ENCODE peak calls at places on chromosomes 7 and 10, in nine cellular contexts. O, E, H, I, N, K, Y, W and Z are unnamed samples.

GRCh38 chr7:16431646-16432424 is 10.5 kb upstream of the CRPPA start:
- DNase-seq in O (no peak), E (no peak), H (peak), I (no peak), N (peak), K (peak), Y (no peak), W (no peak), Z (peak)

GRCh38 chr7:1956141-1956540 is 276.6 kb downstream of the MAD1L1 start:
- DNase-seq in O (no peak), E (no peak), H (no peak), I (no peak), N (no peak), K (no peak), Y (no peak), W (no peak), Z (no peak)

GRCh38 chr10:60846173-60846572 is 67.9 kb downstream of the CDK1 start:
- DNase-seq in O (no peak), E (no peak), H (no peak), I (no peak), N (no peak), K (peak), Y (no peak), W (no peak), Z (peak)

GRCh38 chr10:50552308-50552707 is 71.4 kb downstream of the SGMS1 start:
- DNase-seq in O (no peak), E (no peak), H (no peak), I (peak), N (no peak), K (peak), Y (peak), W (no peak), Z (no peak)

GRCh38 chr10:93752761-93753160 is 5.0 kb upstream of the LGI1 start:
- DNase-seq in O (no peak), E (no peak), H (no peak), I (no peak), N (no peak), K (peak), Y (peak), W (no peak), Z (no peak)

GRCh38 chr10:86103391-86104101 is 263.0 kb downstream of the GRID1 start:
- DNase-seq in O (no peak), E (no peak), H (no peak), I (no peak), N (no peak), K (no peak), Y (no peak), W (peak), Z (no peak)

GRCh38 chr7:69640925-69641594 is 42.8 kb downstream of the AUTS2 start:
- DNase-seq in O (no peak), E (no peak), H (no peak), I (no peak), N (no peak), K (no peak), Y (no peak), W (no peak), Z (no peak)

GRCh38 chr10:102775973-102776669 is 32.4 kb downstream of the WBP1L start:
- DNase-seq in O (no peak), E (peak), H (peak), I (peak), N (peak), K (peak), Y (no peak), W (peak), Z (no peak)

GRCh38 chr7:142867097-142867378 is 12.2 kb downstream of the EPHB6 start:
- DNase-seq in O (no peak), E (no peak), H (no peak), I (no peak), N (no peak), K (no peak), Y (no peak), W (no peak), Z (no peak)

GRCh38 chr7:124059375-124059774 is 26.5 kb upstream of the TMEM229A start:
- DNase-seq in O (no peak), E (no peak), H (no peak), I (no peak), N (no peak), K (no peak), Y (no peak), W (no peak), Z (no peak)

GRCh38 chr10:24691113-24691512 is 32.6 kb downstream of the ARHGAP21 start:
- DNase-seq in O (no peak), E (peak), H (no peak), I (no peak), N (no peak), K (peak), Y (no peak), W (no peak), Z (no peak)

GRCh38 chr10:110918633-110919348 is at the start of gene BBIP1:
- DNase-seq in O (peak), E (no peak), H (no peak), I (peak), N (no peak), K (peak), Y (peak), W (peak), Z (no peak)

GRCh38 chr7:128056901-128057300 is 25.7 kb upstream of the LRRC4 start:
- DNase-seq in O (no peak), E (no peak), H (no peak), I (peak), N (no peak), K (peak), Y (peak), W (no peak), Z (no peak)

GRCh38 chr10:116026315-116026714 is 246.7 kb downstream of the GFRA1 start:
- DNase-seq in O (no peak), E (no peak), H (no peak), I (no peak), N (no peak), K (no peak), Y (no peak), W (no peak), Z (no peak)
- TF ChIP-seq CTCF in O (peak), E (no peak), H (peak), I (no peak), N (no peak), K (no peak), Y (no peak), W (no peak), Z (no peak)

GRCh38 chr10:59181668-59182067 is 5.2 kb downstream of the PHYHIPL start:
- DNase-seq in O (peak), E (no peak), H (peak), I (peak), N (no peak), K (peak), Y (peak), W (no peak), Z (peak)
- TF ChIP-seq CTCF in O (peak), E (peak), H (peak), I (peak), N (no peak), K (peak), Y (peak), W (no peak), Z (peak)

GRCh38 chr7:87316846-87317545 is 28.5 kb upstream of the CROT start:
- DNase-seq in O (peak), E (no peak), H (no peak), I (peak), N (no peak), K (peak), Y (peak), W (no peak), Z (no peak)

GRCh38 chr7:87316097-87316700 is 29.3 kb upstream of the CROT start:
- DNase-seq in O (no peak), E (no peak), H (no peak), I (no peak), N (no peak), K (no peak), Y (no peak), W (no peak), Z (no peak)

GRCh38 chr7:87317691-87318245 is 27.7 kb upstream of the CROT start:
- DNase-seq in O (no peak), E (no peak), H (no peak), I (no peak), N (no peak), K (no peak), Y (no peak), W (no peak), Z (no peak)

DNA sequence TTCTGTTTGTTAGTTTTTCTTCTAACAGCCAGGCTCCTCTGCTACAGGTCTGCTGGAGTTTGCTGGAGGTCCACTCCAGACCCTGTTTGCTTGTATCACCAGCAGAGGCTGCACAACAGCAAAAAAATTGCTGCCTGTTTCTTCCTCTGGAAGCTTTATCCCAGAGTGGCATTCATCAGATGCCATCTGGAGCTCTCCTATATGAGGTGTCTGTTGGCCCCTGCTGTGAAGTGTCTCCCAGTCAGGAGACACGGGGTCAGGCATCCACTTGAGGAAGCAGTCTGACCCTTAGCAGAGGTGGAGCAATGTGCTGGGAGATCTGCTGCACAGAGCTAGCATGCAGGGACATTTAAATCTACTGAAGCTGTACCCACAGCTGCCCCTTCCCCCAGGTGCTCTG is 26.7 kb upstream of the CROT start:
- DNase-seq in O (no peak), E (no peak), H (no peak), I (no peak), N (no peak), K (peak), Y (no peak), W (no peak), Z (no peak)
- TF ChIP-seq CTCF in O (peak), E (no peak), H (no peak), I (no peak), N (no peak), K (peak), Y (no peak), W (no peak), Z (no peak)

DNA sequence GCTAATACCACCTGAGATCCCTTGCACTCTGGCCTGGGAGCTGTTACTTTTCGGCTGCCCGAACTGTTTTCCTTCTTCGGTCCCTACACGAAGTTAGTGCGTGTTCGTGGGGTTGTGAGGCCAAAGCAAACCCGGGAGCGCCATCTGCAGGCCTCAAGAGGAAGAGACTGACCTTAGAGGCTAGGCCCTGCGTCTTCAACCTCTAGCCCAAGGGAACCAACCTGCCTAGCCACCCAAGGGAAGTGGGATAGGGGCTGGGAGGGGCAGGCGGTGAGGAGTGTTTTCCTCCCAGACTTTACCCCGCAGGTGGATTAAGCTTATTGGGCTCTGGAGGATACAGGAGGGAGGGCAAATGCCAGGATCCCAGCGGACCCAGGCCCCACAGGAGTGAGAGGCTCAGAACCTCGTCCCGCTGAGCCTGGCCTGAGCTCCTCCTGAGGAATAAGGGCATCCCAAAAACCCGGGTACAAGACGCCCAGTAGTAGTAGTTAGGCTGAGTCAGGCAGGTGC is 1.7 kb upstream of the PAX2 start:
- DNase-seq in O (no peak), E (no peak), H (no peak), I (no peak), N (peak), K (peak), Y (no peak), W (no peak), Z (no peak)
- TF ChIP-seq CTCF in O (peak), E (peak), H (peak), I (peak), N (no peak), K (peak), Y (peak), W (peak), Z (peak)

GRCh38 chr7:31053986-31054385 is 1.9 kb downstream of the ADCYAP1R1 start:
- DNase-seq in O (no peak), E (no peak), H (no peak), I (no peak), N (no peak), K (no peak), Y (no peak), W (no peak), Z (no peak)
- TF ChIP-seq CTCF in O (no peak), E (no peak), H (no peak), I (no peak), N (no peak), K (no peak), Y (no peak), W (no peak), Z (no peak)

DNA sequence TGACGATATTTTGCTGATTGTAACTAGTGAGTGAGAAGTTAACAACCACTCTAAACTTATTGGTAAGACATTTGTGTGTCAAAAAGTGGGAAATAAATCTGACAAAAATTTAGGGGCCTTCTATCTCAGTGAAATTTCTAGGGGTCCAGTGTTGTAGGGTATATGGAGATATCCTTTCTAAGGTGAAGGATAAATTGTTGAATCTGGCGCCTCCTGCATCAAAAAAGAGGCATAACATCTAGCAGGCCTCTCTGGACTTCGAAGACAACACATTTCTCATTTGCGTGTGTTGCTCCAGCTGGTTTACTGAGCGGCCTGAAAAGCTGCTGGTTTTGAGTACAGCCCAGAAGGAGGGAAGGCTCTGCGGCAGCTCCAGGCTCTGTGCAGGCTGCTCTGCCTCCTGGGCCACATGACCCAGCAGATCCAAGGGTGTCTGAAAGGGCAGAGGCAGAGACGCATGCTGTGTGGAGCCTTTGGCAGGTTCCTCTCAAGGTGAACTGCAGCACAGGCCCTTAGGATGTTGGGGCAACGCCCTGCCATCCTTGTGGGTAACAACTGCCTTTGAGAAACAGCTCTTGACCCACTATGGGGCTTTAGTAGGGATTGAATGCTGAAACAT is 72.4 kb downstream of the LMBR1 start:
- DNase-seq in O (no peak), E (no peak), H (no peak), I (no peak), N (no peak), K (peak), Y (no peak), W (no peak), Z (no peak)
- TF ChIP-seq CTCF in O (peak), E (no peak), H (peak), I (peak), N (no peak), K (peak), Y (peak), W (no peak), Z (no peak)

GRCh38 chr10:35635576-35635975 is 6.5 kb downstream of the FZD8 start:
- DNase-seq in O (peak), E (peak), H (peak), I (no peak), N (no peak), K (peak), Y (no peak), W (no peak), Z (peak)
- TF ChIP-seq CTCF in O (peak), E (peak), H (peak), I (peak), N (no peak), K (peak), Y (peak), W (peak), Z (peak)

DNA sequence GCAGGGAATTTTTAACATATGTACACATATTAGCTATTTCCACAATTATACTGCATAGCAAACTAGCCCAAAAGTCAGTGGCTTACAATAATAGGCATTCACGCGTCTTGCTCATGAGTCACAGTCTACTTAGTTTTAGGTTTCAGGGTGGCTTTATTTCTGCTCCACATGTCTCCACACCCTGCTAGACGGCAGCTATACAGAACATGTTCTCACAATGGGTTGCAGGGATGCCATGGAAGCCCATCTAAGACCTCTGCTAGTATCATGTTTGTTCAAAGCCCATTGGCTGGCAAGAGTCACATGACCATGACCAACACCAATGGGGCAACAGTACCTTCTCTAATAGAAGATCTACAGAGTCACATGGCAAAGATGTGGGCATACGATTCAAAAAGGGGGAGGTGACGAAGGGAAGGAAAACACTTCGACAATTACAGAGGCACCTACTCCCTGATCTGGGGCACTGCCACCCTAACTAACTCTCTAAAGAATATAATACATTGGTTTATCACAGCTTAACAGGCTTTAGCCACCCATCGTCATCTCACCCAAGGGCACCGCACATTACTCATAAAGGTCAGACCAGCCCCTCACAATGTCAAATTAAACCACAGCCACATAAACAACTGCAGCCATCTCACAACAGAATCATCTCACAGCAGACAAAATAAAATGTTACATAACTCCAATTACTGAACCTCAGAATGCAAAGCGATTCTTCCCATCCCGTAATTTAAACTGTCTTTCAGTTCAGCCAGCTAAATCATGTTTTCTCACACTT is 96.5 kb upstream of the NEBL start:
- DNase-seq in O (no peak), E (no peak), H (no peak), I (no peak), N (no peak), K (peak), Y (no peak), W (no peak), Z (no peak)
- TF ChIP-seq CTCF in O (no peak), E (no peak), H (no peak), I (no peak), N (no peak), K (no peak), Y (no peak), W (no peak), Z (no peak)

GRCh38 chr10:47047127-47047504 is 135.9 kb downstream of the PTPN20 start:
- DNase-seq in O (no peak), E (no peak), H (no peak), I (no peak), N (no peak), K (no peak), Y (no peak), W (peak), Z (no peak)

GRCh38 chr10:47049056-47049851 is 138.0 kb downstream of the PTPN20 start:
- DNase-seq in O (no peak), E (no peak), H (no peak), I (no peak), N (peak), K (no peak), Y (no peak), W (peak), Z (no peak)

GRCh38 chr10:47046321-47047126 is 135.3 kb downstream of the PTPN20 start:
- DNase-seq in O (no peak), E (no peak), H (no peak), I (no peak), N (no peak), K (no peak), Y (no peak), W (peak), Z (no peak)

GRCh38 chr10:47048533-47048905 is 137.3 kb downstream of the PTPN20 start:
- DNase-seq in O (no peak), E (no peak), H (no peak), I (no peak), N (peak), K (peak), Y (no peak), W (peak), Z (no peak)

DNA sequence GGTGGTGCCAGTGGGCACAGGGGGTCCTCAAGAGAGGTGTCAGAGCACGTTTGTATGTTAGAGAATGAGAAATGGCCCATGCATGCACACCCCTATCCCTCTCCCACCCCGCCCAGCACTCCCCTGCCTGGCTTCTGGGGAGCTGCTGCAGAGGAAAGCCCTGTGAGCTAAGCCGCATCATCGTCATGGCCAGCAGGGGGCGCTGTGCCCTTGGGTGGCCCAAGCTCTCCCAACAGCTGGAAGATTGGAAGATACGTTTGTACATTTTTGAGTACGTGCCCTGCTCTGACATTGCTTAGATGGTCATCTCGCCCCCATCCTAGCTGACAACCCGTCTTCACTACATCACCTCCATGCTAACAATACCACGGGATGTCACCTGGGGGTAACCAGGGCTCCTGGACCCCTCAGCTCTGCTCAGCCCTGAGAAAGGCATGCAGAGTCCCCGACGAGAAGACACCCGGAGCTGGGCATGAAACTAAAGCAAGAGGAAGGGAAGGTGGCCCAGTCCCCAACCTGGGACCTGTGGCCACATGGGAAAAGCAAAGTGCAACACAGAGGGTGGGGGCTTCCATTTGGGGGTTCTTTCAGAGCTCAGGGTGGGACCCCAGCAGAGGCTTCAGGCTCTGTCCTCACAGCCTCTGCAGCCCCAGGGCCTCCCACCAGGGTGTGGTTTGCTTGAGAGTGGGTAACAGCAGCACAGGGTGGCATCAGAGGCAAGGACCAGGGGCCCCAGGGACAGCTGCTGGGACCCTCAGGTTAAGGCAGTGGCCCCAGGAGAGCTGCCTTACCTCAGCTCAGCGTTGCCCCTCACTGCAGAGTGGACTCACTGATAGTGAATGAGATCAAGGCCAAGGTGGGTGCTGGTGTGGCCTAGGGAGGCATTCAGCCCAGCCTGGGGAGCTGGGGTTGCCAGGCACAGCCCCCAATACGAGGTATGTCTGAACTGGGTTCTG is 136.6 kb downstream of the PTPN20 start:
- DNase-seq in O (peak), E (peak), H (peak), I (no peak), N (peak), K (peak), Y (peak), W (peak), Z (peak)
- TF ChIP-seq CTCF in O (peak), E (peak), H (peak), I (peak), N (no peak), K (peak), Y (peak), W (peak), Z (peak)